ENCODE peak calls at places on chromosome 3, in seven cellular contexts. X is NB4; W is colonic mucosa; V is WTC11; I is activated CD8-positive, alpha-beta T cell treated with anti-CD3 and anti-CD28 coated beads for 36 hours; S is nephron progenitor cell; C is HepG2. M is an unnamed sample.

GRCh38 chr3:72554689-72555088 is 293.6 kb downstream of the SHQ1 start:
- DNase-seq in X (no peak), W (no peak), V (no peak), I (no peak), S (no peak), C (no peak), M (no peak)

GRCh38 chr3:176376531-176376930 is 820.8 kb downstream of the TBL1XR1 start:
- DNase-seq in X (no peak), W (no peak), V (no peak), I (no peak), S (no peak), C (no peak), M (no peak)

GRCh38 chr3:40292637-40293036 is 16.9 kb upstream of the EIF1B start:
- DNase-seq in X (no peak), W (no peak), V (peak), I (no peak), S (no peak), C (no peak), M (no peak)

GRCh38 chr3:140420621-140421357 is 257.1 kb upstream of the TRIM42 start:
- DNase-seq in X (no peak), W (no peak), V (no peak), I (no peak), S (no peak), C (peak), M (no peak)

GRCh38 chr3:170413291-170413690 is 5.4 kb upstream of the CLDN11 start:
- DNase-seq in X (no peak), W (no peak), V (no peak), I (no peak), S (no peak), C (no peak), M (no peak)

GRCh38 chr3:156782921-156783320 is 43.2 kb upstream of the LEKR1 start:
- DNase-seq in X (no peak), W (no peak), V (no peak), I (no peak), S (no peak), C (no peak), M (no peak)

GRCh38 chr3:141335531-141336042 is 32.7 kb upstream of the ZBTB38 start:
- DNase-seq in X (no peak), W (no peak), V (no peak), I (no peak), S (no peak), C (no peak), M (no peak)

GRCh38 chr3:43855674-43856299 is 165.0 kb downstream of the ABHD5 start:
- DNase-seq in X (peak), W (peak), V (peak), I (peak), S (peak), C (peak), M (no peak)

GRCh38 chr3:165206454-165207266 is 10.5 kb upstream of the SLITRK3 start:
- DNase-seq in X (peak), W (peak), V (peak), I (peak), S (peak), C (peak), M (no peak)

GRCh38 chr3:111978833-111979688 is at the start of gene ABHD10:
- DNase-seq in X (peak), W (peak), V (peak), I (peak), S (peak), C (peak), M (peak)

GRCh38 chr3:1717524-1717923 is 381.1 kb upstream of the CNTN4 start:
- DNase-seq in X (no peak), W (no peak), V (no peak), I (no peak), S (no peak), C (no peak), M (no peak)

GRCh38 chr3:148697311-148698189 is at the start of gene AGTR1:
- DNase-seq in X (no peak), W (peak), V (peak), I (no peak), S (peak), C (no peak), M (no peak)

GRCh38 chr3:100882571-100882981 is 110.6 kb downstream of the ABI3BP start:
- DNase-seq in X (no peak), W (no peak), V (no peak), I (no peak), S (no peak), C (no peak), M (no peak)

DNA sequence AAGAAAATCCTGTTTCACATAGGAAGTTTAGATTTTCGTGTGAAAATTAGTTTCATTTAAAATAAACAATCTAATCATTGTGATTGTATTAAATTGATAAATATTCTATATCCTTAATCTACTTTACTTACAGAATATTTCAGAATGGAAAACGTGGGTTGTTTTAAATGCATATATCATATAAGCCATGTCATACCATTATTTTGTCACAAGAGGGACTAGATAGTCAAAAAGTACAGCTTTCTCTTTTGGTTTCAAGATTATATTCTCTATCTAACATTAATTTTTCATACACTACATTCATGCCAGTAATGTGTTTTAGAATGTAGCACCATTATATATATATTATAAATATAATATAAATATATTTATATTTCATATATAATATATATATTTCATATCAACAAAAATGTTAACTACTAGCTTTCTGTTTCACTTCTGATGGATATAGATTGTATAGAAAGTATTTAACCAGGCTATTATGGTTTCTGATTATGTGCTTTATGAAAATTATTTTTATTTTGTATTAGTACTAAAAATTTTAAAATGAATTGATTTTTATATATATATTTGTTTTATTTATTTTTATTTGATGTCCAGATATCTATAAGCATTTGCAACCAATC is 45.3 kb downstream of the OSTN start:
- DNase-seq in X (no peak), W (no peak), V (no peak), I (no peak), S (no peak), C (peak), M (no peak)
- TF ChIP-seq CTCF in X (no peak), W (peak), V (peak), I (no peak), S (peak), C (peak), M (peak)

GRCh38 chr3:53674582-53674981 is 171.6 kb downstream of the CHDH start:
- DNase-seq in X (no peak), W (no peak), V (no peak), I (no peak), S (no peak), C (no peak), M (no peak)

GRCh38 chr3:53680026-53680425 is 166.2 kb downstream of the CHDH start:
- DNase-seq in X (no peak), W (no peak), V (no peak), I (no peak), S (no peak), C (no peak), M (no peak)

GRCh38 chr3:53675942-53676341 is 170.3 kb downstream of the CHDH start:
- DNase-seq in X (no peak), W (no peak), V (no peak), I (no peak), S (no peak), C (no peak), M (no peak)

GRCh38 chr3:53675022-53675697 is 171.1 kb downstream of the CHDH start:
- DNase-seq in X (no peak), W (no peak), V (no peak), I (no peak), S (no peak), C (no peak), M (no peak)

DNA sequence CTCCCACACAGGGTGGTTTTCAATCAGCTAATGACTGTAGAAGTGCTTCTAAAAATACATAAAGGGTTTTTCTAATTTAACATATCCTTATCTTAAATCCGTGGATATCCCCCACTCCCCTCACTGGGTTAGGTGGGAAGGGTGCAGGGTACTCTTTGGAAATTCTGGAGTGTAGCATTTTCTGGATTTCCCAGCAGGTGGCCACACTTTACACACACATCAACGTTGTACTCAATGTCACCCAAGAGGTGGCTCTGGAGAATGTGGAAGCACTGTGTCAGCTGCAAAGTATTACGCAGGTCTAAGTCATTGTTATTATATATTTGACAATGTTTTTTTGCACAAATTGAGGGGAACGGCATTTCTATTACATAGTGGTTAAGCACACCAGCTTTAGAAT is 168.8 kb downstream of the CHDH start:
- DNase-seq in X (peak), W (no peak), V (no peak), I (no peak), S (no peak), C (peak), M (no peak)
- TF ChIP-seq CTCF in X (peak), W (no peak), V (no peak), I (no peak), S (peak), C (peak), M (no peak)

GRCh38 chr3:124483915-124484470 is 246.3 kb upstream of the UMPS start:
- DNase-seq in X (no peak), W (no peak), V (no peak), I (no peak), S (no peak), C (no peak), M (no peak)

GRCh38 chr3:124491875-124492274 is 238.4 kb upstream of the UMPS start:
- DNase-seq in X (no peak), W (no peak), V (no peak), I (no peak), S (no peak), C (no peak), M (no peak)

GRCh38 chr3:124489506-124489905 is 240.7 kb upstream of the UMPS start:
- DNase-seq in X (no peak), W (peak), V (no peak), I (no peak), S (no peak), C (no peak), M (no peak)

GRCh38 chr3:124491098-124491497 is 239.2 kb upstream of the UMPS start:
- DNase-seq in X (no peak), W (peak), V (no peak), I (no peak), S (no peak), C (no peak), M (no peak)

GRCh38 chr3:124486324-124486723 is 243.9 kb upstream of the UMPS start:
- DNase-seq in X (no peak), W (no peak), V (no peak), I (no peak), S (no peak), C (no peak), M (no peak)
- TF ChIP-seq CTCF in X (no peak), W (no peak), V (no peak), I (no peak), S (no peak), C (no peak), M (no peak)

GRCh38 chr3:106386050-106386449 is 517.2 kb upstream of the CBLB start:
- DNase-seq in X (peak), W (no peak), V (no peak), I (no peak), S (no peak), C (no peak), M (no peak)

GRCh38 chr3:106376016-106376415 is 507.2 kb upstream of the CBLB start:
- DNase-seq in X (no peak), W (no peak), V (no peak), I (no peak), S (no peak), C (no peak), M (no peak)

GRCh38 chr3:106381265-106381942 is 512.6 kb upstream of the CBLB start:
- DNase-seq in X (no peak), W (no peak), V (no peak), I (no peak), S (no peak), C (no peak), M (no peak)

GRCh38 chr3:106379251-106379750 is 510.5 kb upstream of the CBLB start:
- DNase-seq in X (no peak), W (no peak), V (no peak), I (no peak), S (no peak), C (no peak), M (no peak)

DNA sequence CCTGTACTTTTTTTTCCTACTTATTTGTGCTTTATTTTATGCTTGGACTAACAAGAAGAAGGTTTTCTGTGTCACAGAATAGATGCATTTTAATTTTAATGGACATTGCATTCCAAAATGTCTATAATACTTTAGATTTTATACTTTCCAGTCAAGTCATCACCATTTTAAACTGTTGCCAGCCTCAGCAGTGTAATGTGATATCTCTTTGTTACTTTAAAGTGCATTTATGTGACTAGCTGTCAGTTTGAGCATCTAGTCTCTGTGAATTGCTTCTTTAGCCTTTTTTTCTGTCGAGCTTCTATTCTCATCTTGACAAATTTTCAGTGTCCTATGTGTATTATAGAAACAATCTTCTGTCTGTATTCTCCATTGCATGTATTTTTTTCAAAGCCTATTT is 511.4 kb upstream of the CBLB start:
- DNase-seq in X (no peak), W (no peak), V (no peak), I (no peak), S (no peak), C (no peak), M (no peak)
- TF ChIP-seq CTCF in X (no peak), W (no peak), V (no peak), I (no peak), S (no peak), C (no peak), M (no peak)

DNA sequence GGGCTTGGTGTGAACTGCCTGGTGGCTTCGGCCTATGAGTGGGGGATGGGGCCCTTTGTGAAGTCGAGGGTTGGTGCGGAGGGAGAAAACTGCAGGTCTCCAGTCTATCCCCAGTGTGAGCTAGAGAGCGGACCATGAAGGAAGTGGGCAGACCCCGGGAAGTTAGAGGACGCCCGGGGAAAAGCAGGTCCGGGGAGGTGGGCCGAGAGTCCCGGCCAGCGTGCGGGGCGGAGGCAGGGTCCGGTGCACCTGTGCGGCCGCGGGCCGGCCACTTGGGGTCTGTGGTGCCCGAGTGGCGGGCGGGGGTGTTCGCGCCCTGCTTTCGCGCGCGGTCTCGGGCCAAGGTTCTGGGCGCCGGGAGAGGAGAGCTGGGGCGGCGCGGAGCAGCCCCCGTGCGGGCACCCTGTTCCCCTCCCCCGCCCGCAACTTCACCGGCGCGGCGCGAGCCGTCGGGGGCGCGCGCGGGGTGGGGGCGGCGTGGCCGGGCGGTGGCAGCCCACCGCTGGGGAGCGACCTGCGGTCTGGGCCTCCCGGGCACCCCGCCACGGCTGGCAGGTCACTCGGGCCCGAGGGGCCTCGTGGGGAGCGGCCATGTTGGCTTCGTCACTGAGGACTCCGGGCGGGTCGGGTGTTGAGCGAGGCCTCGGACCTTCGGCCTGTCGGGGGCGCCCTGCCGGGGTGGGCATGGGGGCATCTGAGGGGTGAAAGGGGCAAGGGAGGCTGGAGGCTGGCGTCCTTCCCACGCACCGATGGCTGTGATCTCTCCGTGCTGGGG is 4.8 kb downstream of the UBE2E1 start:
- DNase-seq in X (peak), W (peak), V (peak), I (peak), S (peak), C (peak), M (peak)
- TF ChIP-seq CTCF in X (no peak), W (no peak), V (no peak), I (no peak), S (no peak), C (peak), M (no peak)

GRCh38 chr3:136645915-136646314 is 106.3 kb downstream of the STAG1 start:
- DNase-seq in X (no peak), W (no peak), V (no peak), I (no peak), S (no peak), C (no peak), M (no peak)
- TF ChIP-seq CTCF in X (no peak), W (no peak), V (no peak), I (no peak), S (no peak), C (no peak), M (no peak)

GRCh38 chr3:136818191-136818850 is 605 bp upstream of the SLC35G2 start:
- DNase-seq in X (peak), W (no peak), V (peak), I (peak), S (peak), C (peak), M (peak)
- TF ChIP-seq CTCF in X (no peak), W (no peak), V (no peak), I (no peak), S (no peak), C (peak), M (no peak)

GRCh38 chr3:62558549-62559112 is 185.3 kb upstream of the FEZF2 start:
- DNase-seq in X (peak), W (no peak), V (peak), I (peak), S (peak), C (peak), M (no peak)
- TF ChIP-seq CTCF in X (peak), W (peak), V (peak), I (peak), S (peak), C (peak), M (no peak)

GRCh38 chr3:44915702-44916438 is 41.5 kb downstream of the TGM4 start:
- DNase-seq in X (peak), W (no peak), V (no peak), I (no peak), S (no peak), C (peak), M (no peak)

GRCh38 chr3:44918087-44918486 is 43.7 kb downstream of the TGM4 start:
- DNase-seq in X (no peak), W (no peak), V (no peak), I (no peak), S (no peak), C (no peak), M (no peak)

GRCh38 chr3:44913868-44914468 is 39.6 kb downstream of the TGM4 start:
- DNase-seq in X (peak), W (peak), V (peak), I (peak), S (peak), C (peak), M (peak)

GRCh38 chr3:44918581-44918980 is 44.2 kb downstream of the TGM4 start:
- DNase-seq in X (no peak), W (no peak), V (no peak), I (no peak), S (no peak), C (no peak), M (no peak)

DNA sequence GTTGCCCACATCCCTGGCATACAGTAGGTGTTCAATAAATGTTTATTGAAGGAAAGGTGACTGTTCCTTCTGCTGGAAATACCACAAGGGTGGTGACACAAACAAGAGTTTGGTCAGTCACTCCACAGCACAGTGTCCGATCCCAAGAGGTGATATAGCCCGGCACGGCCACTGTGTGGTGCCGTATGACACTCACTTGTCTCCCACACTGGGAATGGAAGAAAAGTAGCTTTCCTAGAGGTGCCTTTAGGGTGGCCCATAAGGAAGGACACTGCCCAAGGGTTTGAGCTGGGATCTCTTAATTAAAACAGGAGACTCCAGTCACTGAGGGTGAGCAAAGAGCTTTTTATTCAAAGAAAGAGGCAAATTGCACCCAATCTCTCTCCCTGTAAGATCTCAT is 40.5 kb downstream of the TGM4 start:
- DNase-seq in X (peak), W (no peak), V (peak), I (no peak), S (no peak), C (no peak), M (no peak)
- TF ChIP-seq CTCF in X (peak), W (peak), V (peak), I (no peak), S (peak), C (peak), M (no peak)